ENCODE peak calls at places on chromosome 11, in four cellular contexts. E is WERI-Rb-1, O is ACHN, U is adrenal gland. D is an unnamed sample.

GRCh38 chr11:68116126-68116525 is 5.1 kb downstream of the CHKA start:
- DNase-seq in E (no peak), O (no peak), U (peak; percentile 49), D (no peak)

GRCh38 chr11:18720811-18721575 is 5.0 kb downstream of the IGSF22 start:
- DNase-seq in E (peak; percentile 82), O (peak; percentile 76), U (peak; percentile 88), D (no peak)

GRCh38 chr11:45577755-45578154 is 87.7 kb downstream of the CHST1 start:
- DNase-seq in E (no peak), O (no peak), U (no peak), D (peak; percentile 30)

GRCh38 chr11:64476866-64477265 is 114.2 kb upstream of the SLC22A12 start:
- DNase-seq in E (no peak), O (no peak), U (peak; percentile 18), D (no peak)

GRCh38 chr11:131626761-131627160 is 256.3 kb downstream of the NTM start:
- DNase-seq in E (no peak), O (no peak), U (no peak), D (no peak)

GRCh38 chr11:34585870-34586654 is 34.8 kb upstream of the EHF start:
- DNase-seq in E (no peak), O (peak; percentile 66), U (no peak), D (no peak)

GRCh38 chr11:111841370-111842053 is 29.9 kb downstream of the ALG9 start:
- DNase-seq in E (peak; percentile 82), O (peak; percentile 73), U (peak; percentile 98), D (peak; percentile 52)

GRCh38 chr11:115222218-115222862 is 281.9 kb downstream of the CADM1 start:
- DNase-seq in E (no peak), O (peak; percentile 80), U (no peak), D (no peak)

GRCh38 chr11:111796696-111797095 is 30.5 kb upstream of the PPP2R1B start:
- DNase-seq in E (no peak), O (no peak), U (no peak), D (no peak)

GRCh38 chr11:79940165-79940564 is 499.3 kb upstream of the TENM4 start:
- DNase-seq in E (no peak), O (no peak), U (no peak), D (no peak)

GRCh38 chr11:13042873-13043338 is 33.8 kb downstream of the RASSF10 start:
- DNase-seq in E (no peak), O (no peak), U (no peak), D (no peak)

GRCh38 chr11:32094931-32095330 is 4.1 kb downstream of the RCN1 start:
- DNase-seq in E (no peak), O (no peak), U (no peak), D (no peak)

GRCh38 chr11:108498046-108498815 is at the start of gene POGLUT3:
- DNase-seq in E (peak; percentile 70), O (peak; percentile 68), U (peak; percentile 56), D (no peak)

GRCh38 chr11:37946155-37946766 is 1348.2 kb upstream of the RAG2 start:
- DNase-seq in E (peak; percentile 36), O (peak; percentile 47), U (peak; percentile 57), D (peak; percentile 23)

GRCh38 chr11:110182886-110183285 is 89.7 kb downstream of the ZC3H12C start:
- DNase-seq in E (no peak), O (peak; percentile 71), U (peak; percentile 43), D (no peak)

GRCh38 chr11:19187101-19187500 is 14.7 kb downstream of the CSRP3 start:
- DNase-seq in E (no peak), O (no peak), U (no peak), D (no peak)

GRCh38 chr11:5129457-5129877 is 8.7 kb downstream of the OR52A5 start:
- DNase-seq in E (no peak), O (no peak), U (no peak), D (no peak)

GRCh38 chr11:14179126-14179820 is 179.7 kb downstream of the RRAS2 start:
- DNase-seq in E (no peak), O (no peak), U (peak; percentile 56), D (no peak)

GRCh38 chr11:84870486-84870885 is 756.7 kb downstream of the DLG2 start:
- DNase-seq in E (no peak), O (no peak), U (no peak), D (no peak)

GRCh38 chr11:122633219-122633829 is 22.2 kb upstream of the UBASH3B start:
- DNase-seq in E (no peak), O (peak; percentile 58), U (peak; percentile 58), D (no peak)

GRCh38 chr11:70577258-70577603 is 178.9 kb downstream of the CTTN start:
- DNase-seq in E (no peak), O (no peak), U (no peak), D (no peak)

GRCh38 chr11:61494341-61495038 is 14.1 kb upstream of the LRRC10B start:
- DNase-seq in E (no peak), O (no peak), U (peak; percentile 69), D (no peak)

GRCh38 chr11:117924631-117925170 is 4.5 kb downstream of the TMPRSS13 start:
- DNase-seq in E (no peak), O (no peak), U (no peak), D (no peak)

GRCh38 chr11:84383571-84383970 is 1097.4 kb upstream of the CCDC90B start:
- DNase-seq in E (no peak), O (no peak), U (peak; percentile 59), D (no peak)

GRCh38 chr11:114176321-114176720 is 116.8 kb downstream of the ZBTB16 start:
- DNase-seq in E (no peak), O (no peak), U (no peak), D (no peak)

GRCh38 chr11:123083623-123084029 is 21.7 kb upstream of the HSPA8 start:
- DNase-seq in E (peak; percentile 80), O (peak; percentile 85), U (peak; percentile 97), D (no peak)

GRCh38 chr11:46346886-46347636 is at the start of gene DGKZ:
- DNase-seq in E (peak; percentile 81), O (peak; percentile 79), U (peak; percentile 89), D (no peak)

GRCh38 chr11:130029137-130029536 is 26.5 kb upstream of the PRDM10 start:
- DNase-seq in E (no peak), O (no peak), U (no peak), D (no peak)

GRCh38 chr11:95093548-95093947 is 3.9 kb downstream of the ENDOD1 start:
- DNase-seq in E (no peak), O (no peak), U (no peak), D (no peak)

GRCh38 chr11:57903441-57904123 is 120.1 kb upstream of the OR9Q1 start:
- DNase-seq in E (no peak), O (peak; percentile 57), U (no peak), D (no peak)

GRCh38 chr11:89521792-89522191 is 30.6 kb upstream of the NOX4 start:
- DNase-seq in E (no peak), O (no peak), U (no peak), D (no peak)

GRCh38 chr11:76604652-76605241 is 65.8 kb downstream of the LRRC32 start:
- DNase-seq in E (no peak), O (no peak), U (peak; percentile 94), D (no peak)

GRCh38 chr11:61778920-61779650 is 13.3 kb downstream of the TMEM258 start:
- DNase-seq in E (no peak), O (no peak), U (no peak), D (no peak)

GRCh38 chr11:96155627-96156378 is 187.2 kb downstream of the MAML2 start:
- DNase-seq in E (peak; percentile 61), O (peak; percentile 90), U (peak; percentile 91), D (no peak)

GRCh38 chr11:98967005-98967404 is 53.7 kb upstream of the CNTN5 start:
- DNase-seq in E (no peak), O (no peak), U (no peak), D (no peak)

GRCh38 chr11:121035169-121035755 is 11.4 kb downstream of the TBCEL start:
- DNase-seq in E (no peak), O (no peak), U (no peak), D (no peak)

GRCh38 chr11:36066891-36067290 is 123.0 kb downstream of the LDLRAD3 start:
- DNase-seq in E (no peak), O (no peak), U (no peak), D (no peak)

GRCh38 chr11:118868659-118869058 is 15.0 kb upstream of the CXCR5 start:
- DNase-seq in E (no peak), O (no peak), U (no peak), D (no peak)

D was measured in iPS DF 19.7.